ENCODE peak calls at places on chromosomes 12 and 14, in four cellular contexts. T is GM12865, V is astrocyte of the cerebellum, U is IMR-90. H is an unnamed sample.

GRCh38 chr12:78034025-78034424 is 203.3 kb downstream of the NAV3 start:
- DNase-seq in T (peak), V (no peak), U (peak), H (peak)

GRCh38 chr14:71620401-71620800 is 311.8 kb upstream of the RGS6 start:
- DNase-seq in T (no peak), V (no peak), U (peak), H (peak)

GRCh38 chr12:46342562-46343033 is 30.0 kb downstream of the SLC38A2 start:
- DNase-seq in T (peak), V (no peak), U (peak), H (peak)

GRCh38 chr14:104341532-104342434 is 203.4 kb downstream of the KIF26A start:
- DNase-seq in T (peak), V (no peak), U (no peak), H (peak)

GRCh38 chr12:109727039-109727723 is 13.6 kb downstream of the FAM222A start:
- DNase-seq in T (no peak), V (no peak), U (no peak), H (no peak)

GRCh38 chr14:101225729-101226152 is 322.2 kb upstream of the RTL1 start:
- DNase-seq in T (no peak), V (no peak), U (no peak), H (no peak)

GRCh38 chr12:4506870-4507269 is 31.8 kb upstream of the RAD51AP1 start:
- DNase-seq in T (peak), V (peak), U (peak), H (peak)

GRCh38 chr12:55929306-55929791 is 1.6 kb upstream of the DGKA start:
- DNase-seq in T (peak), V (no peak), U (no peak), H (no peak)

GRCh38 chr14:96084796-96085195 is 45.6 kb downstream of the C14orf132 start:
- DNase-seq in T (no peak), V (no peak), U (no peak), H (no peak)

GRCh38 chr12:120869376-120869775 is 34.8 kb downstream of the SPPL3 start:
- DNase-seq in T (no peak), V (no peak), U (no peak), H (no peak)

GRCh38 chr12:52873513-52873831 is 24.7 kb upstream of the KRT78 start:
- DNase-seq in T (no peak), V (no peak), U (no peak), H (no peak)

GRCh38 chr12:106296179-106296877 is 6.2 kb upstream of the TCP11L2 start:
- DNase-seq in T (no peak), V (no peak), U (peak), H (peak)

GRCh38 chr14:21505009-21505553 is 6.1 kb downstream of the METTL3 start:
- DNase-seq in T (peak), V (no peak), U (no peak), H (no peak)

GRCh38 chr12:79374543-79374942 is 316.2 kb downstream of the PAWR start:
- DNase-seq in T (no peak), V (no peak), U (no peak), H (no peak)

GRCh38 chr12:47097276-47097896 is 17.6 kb upstream of the AMIGO2 start:
- DNase-seq in T (no peak), V (no peak), U (peak), H (peak)

GRCh38 chr12:63064080-63064479 is 86.9 kb downstream of the AVPR1A start:
- DNase-seq in T (no peak), V (no peak), U (peak), H (peak)

GRCh38 chr14:60647081-60647836 is 2.0 kb downstream of the SIX1 start:
- DNase-seq in T (no peak), V (no peak), U (peak), H (peak)

GRCh38 chr12:32586390-32586789 is 92.7 kb upstream of the DNM1L start:
- DNase-seq in T (no peak), V (peak), U (peak), H (peak)

GRCh38 chr12:14691560-14691959 is 4.8 kb downstream of the GUCY2C start:
- DNase-seq in T (peak), V (no peak), U (no peak), H (no peak)

GRCh38 chr12:131052063-131052781 is 98.5 kb downstream of the ADGRD1 start:
- DNase-seq in T (no peak), V (no peak), U (no peak), H (no peak)

GRCh38 chr12:94100254-94100653 is 48.1 kb upstream of the PLXNC1 start:
- DNase-seq in T (no peak), V (peak), U (peak), H (no peak)

GRCh38 chr14:50045039-50045711 is 71.2 kb downstream of the VCPKMT start:
- DNase-seq in T (peak), V (no peak), U (peak), H (peak)

GRCh38 chr12:57837779-57838562 is 8.6 kb downstream of the CTDSP2 start:
- DNase-seq in T (peak), V (no peak), U (peak), H (peak)

GRCh38 chr12:49198431-49199155 is 9.7 kb upstream of the TUBA1A start:
- DNase-seq in T (no peak), V (peak), U (peak), H (peak)

GRCh38 chr12:121697093-121697698 is 15.4 kb upstream of the TMEM120B start:
- DNase-seq in T (peak), V (peak), U (peak), H (peak)

GRCh38 chr12:94297876-94298520 is 149.6 kb downstream of the PLXNC1 start:
- DNase-seq in T (no peak), V (no peak), U (no peak), H (no peak)

GRCh38 chr12:51254592-51254991 is 15.6 kb downstream of the SMAGP start:
- DNase-seq in T (no peak), V (no peak), U (no peak), H (no peak)

GRCh38 chr14:106845286-106846087 is 1319.1 kb downstream of the TMEM121 start:
- DNase-seq in T (peak), V (no peak), U (no peak), H (peak)

DNA sequence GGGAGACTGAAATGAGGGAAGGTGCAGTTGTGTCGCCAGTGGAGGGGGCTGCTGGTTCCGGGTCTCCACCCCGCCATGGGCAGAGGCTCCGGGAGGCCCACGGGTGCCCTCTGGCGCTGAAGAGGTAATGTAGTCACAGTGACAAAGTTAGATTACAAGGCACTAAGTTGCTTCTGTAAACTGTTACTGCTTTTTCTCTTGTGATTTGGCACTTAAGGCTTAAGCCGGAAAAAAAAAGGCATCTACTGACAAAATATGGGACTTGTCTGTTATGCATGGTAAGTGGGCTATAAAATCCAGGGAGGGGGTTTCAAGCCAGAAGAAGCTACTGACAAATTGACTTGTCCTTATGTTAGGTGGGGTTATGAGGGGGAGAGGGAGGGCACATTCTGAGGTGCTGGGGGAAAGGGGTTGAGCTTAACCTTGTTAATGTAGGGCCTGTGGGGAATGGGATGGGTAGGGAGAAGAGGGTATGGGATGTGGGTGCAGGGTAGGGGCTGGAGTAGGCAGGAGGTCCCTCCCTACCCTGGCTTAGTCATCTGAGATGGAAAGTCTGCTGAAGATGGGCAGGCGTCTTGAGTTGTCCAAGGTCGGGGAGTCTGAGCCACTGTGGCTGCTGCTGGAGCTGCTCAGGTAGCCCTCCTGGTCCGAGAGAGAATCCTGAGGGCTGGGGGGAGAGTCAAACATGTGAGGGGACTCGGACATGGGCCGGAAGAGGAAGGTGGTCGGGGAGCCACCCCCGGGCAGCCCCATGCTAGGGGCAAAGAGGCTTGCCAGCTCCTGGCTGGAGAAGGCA is 3.7 kb downstream of the ZFP36L1 start:
- DNase-seq in T (peak), V (peak), U (peak), H (peak)
- TF ChIP-seq CTCF in T (peak), V (peak), U (peak), H (peak)

GRCh38 chr12:42716521-42716920 is 127.0 kb upstream of the PRICKLE1 start:
- DNase-seq in T (no peak), V (no peak), U (peak), H (peak)
- H3K4me3 ChIP-seq in T (no peak), V (no peak), U (no peak), H (no peak)

GRCh38 chr12:25959069-25959961 is 833 bp downstream of the RASSF8 start:
- DNase-seq in T (peak), V (peak), U (peak), H (peak)
- TF ChIP-seq CTCF in T (no peak), V (peak), U (peak), H (peak)

GRCh38 chr12:64616221-64616620 is 5.9 kb downstream of the RASSF3 start:
- DNase-seq in T (no peak), V (no peak), U (peak), H (peak)
- H3K4me3 ChIP-seq in T (no peak), V (no peak), U (no peak), H (no peak)

GRCh38 chr14:31303654-31304053 is 96.1 kb upstream of the HECTD1 start:
- DNase-seq in T (no peak), V (no peak), U (no peak), H (no peak)

GRCh38 chr14:31300883-31301282 is 93.3 kb upstream of the HECTD1 start:
- DNase-seq in T (no peak), V (no peak), U (no peak), H (no peak)

GRCh38 chr14:31297701-31298344 is 90.2 kb upstream of the HECTD1 start:
- DNase-seq in T (peak), V (no peak), U (peak), H (peak)

GRCh38 chr14:31297112-31297511 is 89.5 kb upstream of the HECTD1 start:
- DNase-seq in T (no peak), V (no peak), U (no peak), H (no peak)

GRCh38 chr14:31300296-31300695 is 92.7 kb upstream of the HECTD1 start:
- DNase-seq in T (no peak), V (no peak), U (no peak), H (no peak)
- TF ChIP-seq CTCF in T (no peak), V (no peak), U (peak), H (peak)